ENCODE peak calls at places on chromosomes 3 and 15, in seven cellular contexts. V is fibroblast of villous mesenchyme, U is fibroblast of mammary gland, X is BJ, T is pancreas, Q is AG04450, F is HL-60. D is an unnamed sample.

GRCh38 chr15:86916671-86917450 is 837.2 kb downstream of the AGBL1 start:
- DNase-seq in V (no peak), U (no peak), X (no peak), T (no peak), Q (no peak), F (no peak), D (no peak)

GRCh38 chr3:14814473-14814872 is 4.3 kb upstream of the FGD5 start:
- DNase-seq in V (no peak), U (no peak), X (no peak), T (no peak), Q (no peak), F (no peak), D (no peak)

GRCh38 chr3:100740207-100740606 is 30.9 kb downstream of the TFG start:
- DNase-seq in V (no peak), U (peak), X (no peak), T (no peak), Q (no peak), F (no peak), D (no peak)

GRCh38 chr15:82919231-82919886 is 33.2 kb downstream of the HOMER2 start:
- DNase-seq in V (no peak), U (no peak), X (no peak), T (peak), Q (no peak), F (no peak), D (no peak)

GRCh38 chr15:84034831-84035753 is 200.5 kb upstream of the GOLGA6L4 start:
- DNase-seq in V (peak), U (peak), X (no peak), T (no peak), Q (peak), F (no peak), D (no peak)

GRCh38 chr3:81723732-81724313 is 37.6 kb downstream of the GBE1 start:
- DNase-seq in V (peak), U (peak), X (no peak), T (no peak), Q (no peak), F (no peak), D (no peak)

GRCh38 chr3:114558271-114558670 is 264.4 kb downstream of the TIGIT start:
- DNase-seq in V (no peak), U (peak), X (no peak), T (no peak), Q (no peak), F (no peak), D (no peak)

GRCh38 chr15:39625451-39625850 is 44.6 kb downstream of the THBS1 start:
- DNase-seq in V (no peak), U (no peak), X (no peak), T (no peak), Q (no peak), F (no peak), D (no peak)

GRCh38 chr3:184231671-184232070 is 2.3 kb downstream of the VWA5B2 start:
- DNase-seq in V (no peak), U (no peak), X (no peak), T (no peak), Q (no peak), F (no peak), D (no peak)

GRCh38 chr15:61794881-61795280 is 265.4 kb downstream of the VPS13C start:
- DNase-seq in V (peak), U (peak), X (no peak), T (no peak), Q (no peak), F (no peak), D (no peak)

GRCh38 chr3:12425850-12426579 is 58.3 kb upstream of the TSEN2 start:
- DNase-seq in V (peak), U (no peak), X (no peak), T (no peak), Q (no peak), F (no peak), D (no peak)

GRCh38 chr3:58422756-58423324 is 10.8 kb downstream of the PDHB start:
- DNase-seq in V (no peak), U (peak), X (no peak), T (no peak), Q (no peak), F (no peak), D (no peak)

GRCh38 chr3:31213869-31214486 is 318.7 kb upstream of the STT3B start:
- DNase-seq in V (peak), U (no peak), X (no peak), T (no peak), Q (no peak), F (no peak), D (no peak)

GRCh38 chr3:53379898-53380297 is 32.6 kb upstream of the DCP1A start:
- DNase-seq in V (no peak), U (peak), X (no peak), T (no peak), Q (no peak), F (no peak), D (no peak)

GRCh38 chr3:144665567-144666053 is 694.0 kb downstream of the DIPK2A start:
- DNase-seq in V (no peak), U (no peak), X (no peak), T (no peak), Q (no peak), F (no peak), D (no peak)

GRCh38 chr3:34882764-34883163 is 756.6 kb upstream of the ARPP21 start:
- DNase-seq in V (no peak), U (no peak), X (no peak), T (no peak), Q (no peak), F (no peak), D (no peak)

GRCh38 chr15:76844096-76844495 is 61.0 kb downstream of the SCAPER start:
- DNase-seq in V (no peak), U (peak), X (no peak), T (no peak), Q (no peak), F (no peak), D (no peak)

DNA sequence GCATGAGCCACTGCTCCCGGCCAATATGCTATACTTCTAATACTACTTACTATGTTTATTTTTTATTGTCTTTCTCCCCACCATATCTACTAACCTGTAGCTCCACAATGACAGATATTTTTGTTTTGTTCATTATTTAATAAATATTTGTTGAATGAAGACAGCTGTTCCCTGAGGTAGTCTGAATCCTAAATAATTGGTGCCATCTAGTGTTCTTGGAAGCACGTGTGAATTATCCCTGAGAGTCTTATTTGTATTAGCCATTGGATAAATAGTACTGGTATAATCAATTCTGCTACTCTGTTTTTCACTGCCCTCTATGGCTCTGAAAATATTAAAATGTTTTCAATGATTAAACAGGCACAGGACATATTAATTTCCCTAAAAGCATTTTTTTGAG is 5.6 kb upstream of the APPL1 start:
- DNase-seq in V (peak), U (peak), X (no peak), T (no peak), Q (no peak), F (no peak), D (no peak)
- TF ChIP-seq CTCF in V (peak), U (peak), X (peak), T (no peak), Q (peak), F (no peak), D (no peak)

DNA sequence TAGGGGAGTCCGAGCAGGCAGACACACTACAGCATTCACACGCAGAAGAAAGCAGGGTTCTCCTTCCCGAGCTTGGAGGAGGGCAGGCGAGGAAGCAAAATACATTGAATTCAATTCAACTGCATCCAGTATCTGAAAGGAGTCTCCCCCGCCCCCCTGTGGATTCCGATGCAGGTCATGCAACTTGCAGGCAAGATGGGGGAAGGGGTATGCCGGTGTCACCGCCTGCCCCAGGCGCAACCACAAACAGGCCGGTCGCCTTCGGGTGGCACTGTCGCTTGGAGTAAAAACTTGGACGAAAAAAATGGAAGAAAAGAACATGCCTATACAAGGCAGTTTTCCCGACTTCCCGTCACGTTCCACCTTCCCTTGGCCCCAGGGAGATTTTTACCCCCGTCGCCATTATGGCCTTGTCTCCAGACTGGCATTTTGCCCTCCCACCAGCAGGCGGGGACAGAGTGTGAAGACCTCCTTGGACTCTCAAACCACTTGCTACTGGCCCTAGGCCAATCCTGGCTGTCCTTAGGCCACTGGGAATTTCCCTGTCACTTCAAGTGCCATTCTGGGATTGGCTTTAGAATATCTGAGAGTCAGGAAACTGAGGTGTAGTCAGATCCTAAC is 1.6 kb upstream of the NTRK3 start:
- DNase-seq in V (no peak), U (no peak), X (no peak), T (no peak), Q (no peak), F (no peak), D (peak)
- TF ChIP-seq CTCF in V (peak), U (peak), X (peak), T (no peak), Q (peak), F (no peak), D (peak)

GRCh38 chr15:68517285-68517711 is 61.5 kb upstream of the CORO2B start:
- DNase-seq in V (no peak), U (no peak), X (peak), T (no peak), Q (no peak), F (no peak), D (no peak)
- TF ChIP-seq CTCF in V (no peak), U (no peak), X (peak), T (no peak), Q (no peak), F (no peak), D (no peak)

GRCh38 chr15:28975766-28976179 is 90.0 kb downstream of the APBA2 start:
- DNase-seq in V (peak), U (peak), X (no peak), T (no peak), Q (no peak), F (no peak), D (peak)
- TF ChIP-seq CTCF in V (peak), U (peak), X (peak), T (peak), Q (peak), F (peak), D (peak)

GRCh38 chr3:165619077-165619476 is 218.1 kb downstream of the BCHE start:
- DNase-seq in V (no peak), U (no peak), X (no peak), T (no peak), Q (no peak), F (no peak), D (no peak)

GRCh38 chr3:165622356-165622755 is 214.9 kb downstream of the BCHE start:
- DNase-seq in V (no peak), U (no peak), X (no peak), T (no peak), Q (no peak), F (no peak), D (no peak)

GRCh38 chr3:165624761-165625160 is 212.5 kb downstream of the BCHE start:
- DNase-seq in V (peak), U (peak), X (no peak), T (no peak), Q (no peak), F (no peak), D (no peak)
- TF ChIP-seq CTCF in V (peak), U (peak), X (no peak), T (no peak), Q (peak), F (peak), D (peak)